ENCODE peak calls at places on chromosome 5, in nine cellular contexts. P is GM23338; U is cardiac fibroblast; J is NCI-H2227 treated with DMSO at 0.1 percent for 48 hours; H is NCI-H460; C is HFFc6; S is activated effector memory CD4-positive, alpha-beta T cell treated with anti-CD3 and anti-CD28 coated beads, Interleukin-2, amount 50 U/mL, for 16 hours; F is DMS153; O is astrocyte. L is an unnamed sample.

GRCh38 chr5:139137703-139138102 is 60.5 kb downstream of the SIL1 start:
- DNase-seq in P (peak; percentile 64), U (peak; percentile 72), J (no peak), H (no peak), C (peak; percentile 6), S (no peak), F (peak; percentile 24), O (peak; percentile 37), L (peak; percentile 9)

GRCh38 chr5:144276034-144276822 is 105.6 kb downstream of the KCTD16 start:
- DNase-seq in P (no peak), U (no peak), J (no peak), H (no peak), C (peak; percentile 12), S (no peak), F (no peak), O (peak; percentile 45), L (no peak)

GRCh38 chr5:32232441-32233219 is 58.5 kb upstream of the GOLPH3 start:
- DNase-seq in P (peak; percentile 88), U (peak; percentile 84), J (peak; percentile 51), H (peak; percentile 67), C (peak; percentile 63), S (peak; percentile 90), F (peak; percentile 54), O (peak; percentile 39), L (peak; percentile 10)

GRCh38 chr5:94241288-94241651 is 377.1 kb downstream of the KIAA0825 start:
- DNase-seq in P (no peak), U (peak; percentile 3), J (no peak), H (no peak), C (no peak), S (no peak), F (no peak), O (peak; percentile 92), L (no peak)

GRCh38 chr5:1950708-1951103 is 68.0 kb upstream of the IRX4 start:
- DNase-seq in P (no peak), U (no peak), J (no peak), H (peak; percentile 51), C (no peak), S (no peak), F (no peak), O (no peak), L (no peak)

GRCh38 chr5:157743163-157744054 is at the start of gene LSM11:
- DNase-seq in P (peak; percentile 92), U (peak; percentile 85), J (peak; percentile 77), H (peak; percentile 77), C (peak; percentile 63), S (peak; percentile 97), F (peak; percentile 59), O (peak; percentile 35), L (peak; percentile 45)

GRCh38 chr5:158283341-158283740 is 424.4 kb upstream of the CLINT1 start:
- DNase-seq in P (no peak), U (no peak), J (no peak), H (no peak), C (no peak), S (no peak), F (no peak), O (no peak), L (no peak)

GRCh38 chr5:152864993-152865392 is 459.9 kb upstream of the NMUR2 start:
- DNase-seq in P (peak; percentile 9), U (no peak), J (no peak), H (no peak), C (no peak), S (no peak), F (no peak), O (no peak), L (no peak)

GRCh38 chr5:86756839-86757238 is 139.1 kb downstream of the COX7C start:
- DNase-seq in P (peak; percentile 45), U (no peak), J (no peak), H (no peak), C (no peak), S (no peak), F (no peak), O (no peak), L (no peak)

GRCh38 chr5:177610131-177610769 is 10.3 kb downstream of the B4GALT7 start:
- DNase-seq in P (no peak), U (no peak), J (no peak), H (no peak), C (no peak), S (no peak), F (no peak), O (no peak), L (no peak)

GRCh38 chr5:7869474-7870136 is 657 bp downstream of the MTRR start:
- DNase-seq in P (peak; percentile 19), U (no peak), J (no peak), H (no peak), C (no peak), S (peak; percentile 78), F (no peak), O (no peak), L (no peak)

GRCh38 chr5:129963359-129963758 is 59.1 kb downstream of the CHSY3 start:
- DNase-seq in P (no peak), U (peak; percentile 81), J (no peak), H (peak; percentile 33), C (no peak), S (no peak), F (no peak), O (peak; percentile 93), L (no peak)

GRCh38 chr5:67659288-67659687 is 462.7 kb upstream of the CD180 start:
- DNase-seq in P (no peak), U (peak; percentile 15), J (no peak), H (no peak), C (no peak), S (no peak), F (no peak), O (peak; percentile 72), L (peak; percentile 8)

GRCh38 chr5:127031147-127031862 is 947 bp upstream of the MARCHF3 start:
- DNase-seq in P (peak; percentile 62), U (no peak), J (no peak), H (no peak), C (no peak), S (peak; percentile 72), F (no peak), O (no peak), L (no peak)

GRCh38 chr5:132385321-132386105 is 16.0 kb downstream of the SLC22A5 start:
- DNase-seq in P (peak; percentile 58), U (peak; percentile 78), J (no peak), H (peak; percentile 67), C (peak; percentile 68), S (peak; percentile 82), F (peak; percentile 20), O (peak; percentile 16), L (peak; percentile 12)

GRCh38 chr5:89262030-89262429 is 379.0 kb upstream of the MEF2C start:
- DNase-seq in P (no peak), U (no peak), J (no peak), H (no peak), C (no peak), S (no peak), F (no peak), O (no peak), L (no peak)

GRCh38 chr5:138305797-138306196 is 25.8 kb downstream of the CDC25C start:
- DNase-seq in P (no peak), U (no peak), J (no peak), H (no peak), C (no peak), S (no peak), F (peak; percentile 21), O (no peak), L (peak; percentile 20)

GRCh38 chr5:176491901-176492300 is 43.7 kb downstream of the FAF2 start:
- DNase-seq in P (no peak), U (no peak), J (no peak), H (no peak), C (no peak), S (no peak), F (no peak), O (no peak), L (no peak)

GRCh38 chr5:138748630-138749081 is 4.6 kb upstream of the CTNNA1 start:
- DNase-seq in P (no peak), U (peak; percentile 56), J (no peak), H (no peak), C (peak; percentile 10), S (no peak), F (no peak), O (peak; percentile 24), L (no peak)

GRCh38 chr5:55211184-55211874 is 15.8 kb downstream of the MCIDAS start:
- DNase-seq in P (no peak), U (no peak), J (no peak), H (no peak), C (no peak), S (no peak), F (no peak), O (no peak), L (no peak)

GRCh38 chr5:53943938-53944337 is 366.4 kb downstream of the ARL15 start:
- DNase-seq in P (no peak), U (peak; percentile 3), J (no peak), H (no peak), C (no peak), S (no peak), F (no peak), O (no peak), L (no peak)

GRCh38 chr5:72599519-72600400 is 92.5 kb upstream of the ZNF366 start:
- DNase-seq in P (no peak), U (peak; percentile 33), J (no peak), H (no peak), C (peak; percentile 51), S (no peak), F (no peak), O (peak; percentile 80), L (peak; percentile 55)

GRCh38 chr5:180811623-180812119 is 9.1 kb upstream of the MGAT1 start:
- DNase-seq in P (no peak), U (no peak), J (no peak), H (no peak), C (no peak), S (no peak), F (peak; percentile 12), O (no peak), L (no peak)

GRCh38 chr5:102858808-102859207 is 103.7 kb downstream of the PAM start:
- DNase-seq in P (no peak), U (peak; percentile 30), J (no peak), H (no peak), C (peak; percentile 90), S (no peak), F (no peak), O (peak; percentile 60), L (no peak)

GRCh38 chr5:54514841-54515432 is 2.6 kb upstream of the SNX18 start:
- DNase-seq in P (no peak), U (no peak), J (no peak), H (no peak), C (peak; percentile 67), S (no peak), F (no peak), O (peak; percentile 79), L (no peak)

GRCh38 chr5:35012796-35013195 is 35.0 kb downstream of the AGXT2 start:
- DNase-seq in P (no peak), U (peak; percentile 35), J (no peak), H (no peak), C (no peak), S (no peak), F (no peak), O (no peak), L (no peak)

GRCh38 chr5:176803027-176803942 is 7.1 kb upstream of the UNC5A start:
- DNase-seq in P (no peak), U (no peak), J (no peak), H (no peak), C (no peak), S (no peak), F (no peak), O (no peak), L (no peak)

GRCh38 chr5:32123058-32123805 is 50.9 kb downstream of the GOLPH3 start:
- DNase-seq in P (no peak), U (no peak), J (no peak), H (no peak), C (no peak), S (no peak), F (no peak), O (no peak), L (no peak)

GRCh38 chr5:158484968-158485367 is 614.7 kb downstream of the EBF1 start:
- DNase-seq in P (no peak), U (no peak), J (no peak), H (no peak), C (no peak), S (no peak), F (no peak), O (no peak), L (no peak)

GRCh38 chr5:6744841-6745705 is 31.8 kb downstream of the TENT4A start:
- DNase-seq in P (no peak), U (no peak), J (no peak), H (no peak), C (no peak), S (peak; percentile 49), F (no peak), O (no peak), L (no peak)

GRCh38 chr5:168366124-168366523 is 74.7 kb downstream of the WWC1 start:
- DNase-seq in P (no peak), U (peak; percentile 74), J (no peak), H (no peak), C (peak; percentile 89), S (no peak), F (no peak), O (peak; percentile 85), L (no peak)

L was measured in DMS 273 treated with DMSO at 0.1 percent for 48 hours.